ENCODE peak calls at places on chromosomes 7 and 10, in five cellular contexts. One of them, this sample, is unnamed. For H3K4me1, the result is how much of the 10 kb centered on the place peaks cover.

GRCh38 chr10:12634532-12634931 is 285.2 kb downstream of the CAMK1D start:
- DNase-seq in SK-N-SH: no peak
- DNase-seq in Karpas-422: no peak
- DNase-seq in cardiac muscle cell: no peak
- DNase-seq in left lung: no peak
- DNase-seq in this sample: no peak

GRCh38 chr10:13820119-13820518 is 233.4 kb downstream of the PRPF18 start:
- DNase-seq in SK-N-SH: no peak
- DNase-seq in Karpas-422: no peak
- DNase-seq in cardiac muscle cell: no peak
- DNase-seq in left lung: no peak
- DNase-seq in this sample: no peak

GRCh38 chr7:28919510-28919909 is 38.6 kb downstream of the TRIL start:
- DNase-seq in SK-N-SH: no peak
- DNase-seq in Karpas-422: no peak
- DNase-seq in cardiac muscle cell: peak
- DNase-seq in left lung: no peak
- DNase-seq in this sample: no peak

GRCh38 chr10:12165992-12166775 is 29.5 kb downstream of the NUDT5 start:
- DNase-seq in SK-N-SH: peak
- DNase-seq in Karpas-422: no peak
- DNase-seq in cardiac muscle cell: no peak
- DNase-seq in left lung: no peak
- DNase-seq in this sample: no peak

GRCh38 chr7:47586925-47587324 is 5.0 kb upstream of the TNS3 start:
- DNase-seq in SK-N-SH: no peak
- DNase-seq in Karpas-422: no peak
- DNase-seq in cardiac muscle cell: no peak
- DNase-seq in left lung: no peak
- DNase-seq in this sample: no peak

GRCh38 chr7:43876976-43877745 is 7.8 kb upstream of the MRPS24 start:
- DNase-seq in SK-N-SH: no peak
- DNase-seq in Karpas-422: no peak
- DNase-seq in cardiac muscle cell: no peak
- DNase-seq in left lung: no peak
- DNase-seq in this sample: no peak

GRCh38 chr10:70145166-70145665 is 1.3 kb downstream of the TYSND1 start:
- DNase-seq in SK-N-SH: no peak
- DNase-seq in Karpas-422: no peak
- DNase-seq in cardiac muscle cell: peak
- DNase-seq in left lung: no peak
- DNase-seq in this sample: no peak

GRCh38 chr10:68047554-68048327 is 27.3 kb downstream of the HERC4 start:
- DNase-seq in SK-N-SH: no peak
- DNase-seq in Karpas-422: no peak
- DNase-seq in cardiac muscle cell: peak
- DNase-seq in left lung: no peak
- DNase-seq in this sample: no peak

GRCh38 chr7:28400838-28401360 is 11.4 kb upstream of the CREB5 start:
- DNase-seq in SK-N-SH: no peak
- DNase-seq in Karpas-422: peak
- DNase-seq in cardiac muscle cell: no peak
- DNase-seq in left lung: no peak
- DNase-seq in this sample: no peak

GRCh38 chr10:6737080-6737641 is 157.1 kb upstream of the PRKCQ start:
- DNase-seq in SK-N-SH: no peak
- DNase-seq in Karpas-422: no peak
- DNase-seq in cardiac muscle cell: peak
- DNase-seq in left lung: no peak
- DNase-seq in this sample: no peak

GRCh38 chr7:27108390-27109127 is 6.1 kb upstream of the HOXA2 start:
- DNase-seq in SK-N-SH: no peak
- DNase-seq in Karpas-422: no peak
- DNase-seq in cardiac muscle cell: no peak
- DNase-seq in left lung: no peak
- DNase-seq in this sample: no peak

GRCh38 chr7:114416089-114416990 is 1.7 kb downstream of the FOXP2 start:
- DNase-seq in SK-N-SH: no peak
- DNase-seq in Karpas-422: no peak
- DNase-seq in cardiac muscle cell: no peak
- DNase-seq in left lung: no peak
- DNase-seq in this sample: no peak

GRCh38 chr7:94710256-94710655 is 54.3 kb upstream of the SGCE start:
- DNase-seq in SK-N-SH: no peak
- DNase-seq in Karpas-422: no peak
- DNase-seq in cardiac muscle cell: no peak
- DNase-seq in left lung: no peak
- DNase-seq in this sample: no peak

GRCh38 chr10:35540296-35541164 is 64.6 kb upstream of the GJD4 start:
- DNase-seq in SK-N-SH: no peak
- DNase-seq in Karpas-422: no peak
- DNase-seq in cardiac muscle cell: peak
- DNase-seq in left lung: no peak
- DNase-seq in this sample: no peak

GRCh38 chr7:151748733-151749132 is 128.2 kb downstream of the PRKAG2 start:
- DNase-seq in SK-N-SH: no peak
- DNase-seq in Karpas-422: no peak
- DNase-seq in cardiac muscle cell: no peak
- DNase-seq in left lung: no peak
- DNase-seq in this sample: no peak

DNA sequence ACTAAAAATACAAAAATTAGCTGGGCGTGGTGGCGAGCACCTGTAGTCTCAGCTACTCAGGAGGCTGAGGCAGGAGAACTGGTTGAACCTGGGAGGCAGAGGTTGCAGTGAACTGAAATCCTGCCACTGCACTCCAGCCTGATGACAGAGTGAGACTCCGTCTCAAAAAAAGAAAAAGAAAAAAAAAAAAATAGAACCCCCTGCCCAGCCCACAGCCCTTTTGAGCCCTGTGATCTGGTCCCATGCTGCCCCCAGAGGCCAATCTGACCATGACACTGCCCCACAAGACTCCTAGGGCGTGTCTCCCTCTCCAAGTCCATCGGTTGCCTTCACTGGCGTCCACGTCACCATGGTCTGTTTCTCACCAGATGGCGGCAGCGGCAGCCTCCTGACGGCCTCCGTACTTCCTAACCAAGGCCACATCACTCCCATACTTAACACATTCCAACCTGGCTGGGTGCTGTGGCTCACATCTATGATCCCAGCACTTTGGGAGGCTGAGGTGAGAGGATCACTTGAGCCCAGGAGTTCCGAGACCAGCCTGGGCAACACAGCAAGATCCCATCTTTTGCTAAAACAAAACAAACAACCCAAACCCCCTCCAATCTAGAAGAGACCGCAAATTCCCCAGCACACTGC is 18.0 kb downstream of the STX1A start:
- DNase-seq in SK-N-SH: peak
- DNase-seq in Karpas-422: peak
- DNase-seq in cardiac muscle cell: peak
- DNase-seq in left lung: no peak
- DNase-seq in this sample: no peak
- H3K4me1 ChIP-seq in SK-N-SH: under half
- H3K4me1 ChIP-seq in Karpas-422: under half
- H3K4me1 ChIP-seq in cardiac muscle cell: under half
- H3K4me1 ChIP-seq in left lung: under half
- H3K4me1 ChIP-seq in this sample: under half

GRCh38 chr7:92695308-92696261 is 105.4 kb upstream of the FAM133B start:
- DNase-seq in SK-N-SH: no peak
- DNase-seq in Karpas-422: no peak
- DNase-seq in cardiac muscle cell: peak
- DNase-seq in left lung: peak
- DNase-seq in this sample: no peak

GRCh38 chr7:92696584-92696983 is 106.4 kb upstream of the FAM133B start:
- DNase-seq in SK-N-SH: no peak
- DNase-seq in Karpas-422: no peak
- DNase-seq in cardiac muscle cell: no peak
- DNase-seq in left lung: no peak
- DNase-seq in this sample: no peak

GRCh38 chr7:92697012-92697411 is 106.8 kb upstream of the FAM133B start:
- DNase-seq in SK-N-SH: no peak
- DNase-seq in Karpas-422: no peak
- DNase-seq in cardiac muscle cell: no peak
- DNase-seq in left lung: no peak
- DNase-seq in this sample: no peak

GRCh38 chr7:92698237-92698841 is 108.1 kb upstream of the FAM133B start:
- DNase-seq in SK-N-SH: peak
- DNase-seq in Karpas-422: no peak
- DNase-seq in cardiac muscle cell: peak
- DNase-seq in left lung: no peak
- DNase-seq in this sample: no peak

DNA sequence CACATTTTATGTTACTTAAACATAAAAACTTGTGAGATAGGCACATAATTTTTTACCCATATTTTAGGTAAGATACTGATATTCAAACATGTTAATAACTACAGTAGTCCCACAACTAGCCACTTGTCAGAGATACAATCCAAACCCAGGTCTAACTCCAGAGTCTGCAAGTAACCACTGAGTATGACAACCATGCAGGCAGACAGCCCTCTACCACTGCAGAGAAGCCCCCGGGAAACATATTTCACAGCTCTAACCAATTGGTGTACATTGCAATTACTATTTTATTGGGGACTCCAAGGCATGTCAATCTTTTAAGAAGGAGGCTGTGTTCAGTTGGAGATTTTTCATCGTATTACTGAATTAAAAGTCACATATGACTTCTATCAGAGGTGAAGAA is 107.2 kb upstream of the FAM133B start:
- DNase-seq in SK-N-SH: no peak
- DNase-seq in Karpas-422: no peak
- DNase-seq in cardiac muscle cell: no peak
- DNase-seq in left lung: no peak
- DNase-seq in this sample: no peak
- H3K4me1 ChIP-seq in SK-N-SH: under half
- H3K4me1 ChIP-seq in Karpas-422: under half
- H3K4me1 ChIP-seq in cardiac muscle cell: under half
- H3K4me1 ChIP-seq in left lung: under half
- H3K4me1 ChIP-seq in this sample: under half

GRCh38 chr10:104323085-104323484 is 15.2 kb downstream of the ITPRIP start:
- DNase-seq in SK-N-SH: no peak
- DNase-seq in Karpas-422: no peak
- DNase-seq in cardiac muscle cell: no peak
- DNase-seq in left lung: no peak
- DNase-seq in this sample: no peak

GRCh38 chr10:104321226-104321625 is 17.0 kb downstream of the ITPRIP start:
- DNase-seq in SK-N-SH: no peak
- DNase-seq in Karpas-422: no peak
- DNase-seq in cardiac muscle cell: no peak
- DNase-seq in left lung: peak
- DNase-seq in this sample: no peak

GRCh38 chr10:104321716-104322415 is 16.4 kb downstream of the ITPRIP start:
- DNase-seq in SK-N-SH: no peak
- DNase-seq in Karpas-422: no peak
- DNase-seq in cardiac muscle cell: no peak
- DNase-seq in left lung: peak
- DNase-seq in this sample: no peak

GRCh38 chr10:104323721-104324686 is 14.3 kb downstream of the ITPRIP start:
- DNase-seq in SK-N-SH: no peak
- DNase-seq in Karpas-422: no peak
- DNase-seq in cardiac muscle cell: no peak
- DNase-seq in left lung: peak
- DNase-seq in this sample: peak

DNA sequence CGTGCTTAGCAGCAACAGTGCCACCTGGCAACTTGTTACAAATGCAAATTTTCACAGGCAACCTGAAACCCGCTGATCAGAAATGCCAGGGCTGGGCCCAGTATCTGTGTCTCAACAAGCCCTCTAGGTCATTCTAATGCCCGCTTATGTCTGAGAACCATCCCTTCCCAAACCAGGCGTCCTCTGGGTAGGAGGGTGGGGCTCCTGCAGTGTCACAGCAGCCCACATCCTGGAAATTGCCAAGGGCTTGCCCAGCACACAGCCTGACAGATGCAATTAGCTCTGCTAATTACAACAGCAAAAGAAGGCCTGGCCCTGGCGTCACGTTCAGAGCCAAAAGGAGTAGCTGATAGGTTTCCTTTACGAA is 15.9 kb downstream of the ITPRIP start:
- DNase-seq in SK-N-SH: peak
- DNase-seq in Karpas-422: peak
- DNase-seq in cardiac muscle cell: no peak
- DNase-seq in left lung: peak
- DNase-seq in this sample: no peak
- H3K4me1 ChIP-seq in SK-N-SH: under half
- H3K4me1 ChIP-seq in Karpas-422: half or more
- H3K4me1 ChIP-seq in cardiac muscle cell: under half
- H3K4me1 ChIP-seq in left lung: half or more
- H3K4me1 ChIP-seq in this sample: half or more

DNA sequence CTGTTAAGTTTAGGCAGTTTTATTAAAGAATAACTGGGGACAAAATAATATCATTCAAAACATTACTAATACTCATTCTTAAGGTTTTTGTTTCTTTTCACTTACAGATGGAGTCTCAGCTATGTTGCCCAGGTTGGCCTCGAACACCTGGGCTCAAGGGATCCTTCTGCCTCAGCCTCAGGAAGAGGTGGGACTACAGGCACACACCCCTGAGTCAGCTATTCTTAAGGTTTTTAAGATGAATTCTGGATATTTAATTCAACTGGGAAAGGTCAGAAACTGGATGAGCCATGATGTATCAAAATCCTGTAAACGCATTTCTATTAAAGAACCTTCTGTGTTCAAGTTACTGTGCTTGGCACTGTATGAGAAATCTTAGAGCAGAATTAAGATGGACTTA is 3.5 kb downstream of the OAT start:
- DNase-seq in SK-N-SH: no peak
- DNase-seq in Karpas-422: no peak
- DNase-seq in cardiac muscle cell: no peak
- DNase-seq in left lung: no peak
- DNase-seq in this sample: no peak
- H3K4me1 ChIP-seq in SK-N-SH: under half
- H3K4me1 ChIP-seq in Karpas-422: under half
- H3K4me1 ChIP-seq in cardiac muscle cell: under half
- H3K4me1 ChIP-seq in left lung: under half
- H3K4me1 ChIP-seq in this sample: under half

DNA sequence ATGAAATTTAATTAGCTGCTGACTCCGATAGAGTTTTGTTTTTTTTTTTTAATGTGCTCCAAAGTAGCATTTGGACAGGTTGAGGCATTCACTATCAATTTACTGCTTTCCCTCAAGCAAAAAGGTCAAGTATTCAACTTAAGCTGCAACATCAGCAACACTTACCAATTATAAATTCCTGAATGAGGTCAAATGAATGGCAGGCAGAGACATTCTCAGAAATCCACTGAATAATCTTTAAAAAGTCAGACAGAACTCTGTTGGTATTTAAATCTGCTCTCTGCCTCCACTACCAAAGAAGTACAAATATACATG is 62.8 kb downstream of the GSAP start:
- DNase-seq in SK-N-SH: no peak
- DNase-seq in Karpas-422: no peak
- DNase-seq in cardiac muscle cell: no peak
- DNase-seq in left lung: no peak
- DNase-seq in this sample: no peak
- H3K4me1 ChIP-seq in SK-N-SH: under half
- H3K4me1 ChIP-seq in Karpas-422: under half
- H3K4me1 ChIP-seq in cardiac muscle cell: under half
- H3K4me1 ChIP-seq in left lung: under half
- H3K4me1 ChIP-seq in this sample: under half

DNA sequence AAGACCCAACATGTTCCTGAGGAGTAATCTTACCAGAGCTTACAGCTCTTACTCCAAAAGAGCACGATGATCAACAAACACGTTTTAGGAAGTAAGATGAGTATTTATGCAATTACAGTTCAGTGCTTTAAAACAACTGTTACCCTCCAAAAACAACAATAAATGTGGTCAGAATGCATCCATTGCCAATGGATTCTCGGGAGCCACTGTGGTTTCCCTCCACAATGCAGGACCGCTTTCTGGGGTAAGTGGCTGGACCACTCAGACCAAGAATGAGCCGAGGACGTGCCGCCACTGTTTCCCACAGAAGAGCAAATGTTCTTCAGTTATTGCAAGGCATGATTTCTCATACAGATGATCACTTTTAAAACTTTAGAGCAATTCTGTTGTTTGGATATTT is 232.3 kb upstream of the MKLN1 start:
- DNase-seq in SK-N-SH: no peak
- DNase-seq in Karpas-422: no peak
- DNase-seq in cardiac muscle cell: peak
- DNase-seq in left lung: no peak
- DNase-seq in this sample: no peak
- H3K4me1 ChIP-seq in SK-N-SH: under half
- H3K4me1 ChIP-seq in Karpas-422: half or more
- H3K4me1 ChIP-seq in cardiac muscle cell: under half
- H3K4me1 ChIP-seq in left lung: under half
- H3K4me1 ChIP-seq in this sample: half or more